ENCODE peak calls at places on chromosomes 12 and 14, in six cellular contexts. V is iPS-NIHi11, J is fibroblast of the conjunctiva, H is head of caudate nucleus, S is germinal center, Z is H9. N is an unnamed sample.

GRCh38 chr14:89477391-89477790 is 60.4 kb upstream of the FOXN3 start:
- DNase-seq in S (no peak), J (no peak), V (no peak), Z (no peak), H (no peak), N (no peak)

GRCh38 chr14:78143489-78144145 is 26.6 kb upstream of the NRXN3 start:
- DNase-seq in Z (no peak), S (no peak), V (no peak), H (no peak), J (no peak), N (no peak)

GRCh38 chr12:57219205-57219992 is 2.8 kb downstream of the NXPH4 start:
- DNase-seq in V (no peak), S (no peak), H (no peak), J (no peak), Z (no peak), N (no peak)

GRCh38 chr14:33728010-33728498 is 222.8 kb downstream of the EGLN3 start:
- DNase-seq in J (no peak), H (no peak), V (no peak), S (no peak), Z (no peak), N (no peak)

GRCh38 chr12:80188566-80188965 is 89.2 kb downstream of the OTOGL start:
- DNase-seq in H (no peak), S (no peak), V (no peak), J (no peak), Z (no peak), N (no peak)

GRCh38 chr12:104524026-104524425 is 67.3 kb downstream of the CHST11 start:
- DNase-seq in S (no peak), J (peak), H (no peak), Z (no peak), V (no peak), N (no peak)

GRCh38 chr12:80257920-80258319 is 158.6 kb downstream of the OTOGL start:
- DNase-seq in Z (no peak), V (no peak), J (no peak), H (no peak), S (no peak), N (no peak)

GRCh38 chr14:29654910-29655590 is 272.6 kb downstream of the PRKD1 start:
- DNase-seq in H (no peak), S (no peak), V (no peak), J (no peak), Z (no peak), N (no peak)

GRCh38 chr12:120979862-120980696 is 1.7 kb downstream of the HNF1A start:
- DNase-seq in S (no peak), V (peak), Z (peak), J (no peak), H (no peak), N (peak)

N was measured in WTC11.